ENCODE peak calls at places on chromosomes 16 and 17, in five cellular contexts. Y is NCI-H1436; X is T-helper 17 cell; B is T47D; Z is activated T-cell treated with anti-CD3 and anti-CD28 coated beads, Interleukin-2, amount 50 U/mL, for 1 hour. D is an unnamed sample.

GRCh38 chr17:39813631-39814030 is 50.5 kb downstream of the IKZF3 start:
- DNase-seq in Y (no peak), X (peak; percentile 44), B (no peak), Z (peak; percentile 64), D (no peak)

GRCh38 chr16:55328611-55329569 is 4.9 kb downstream of the IRX6 start:
- DNase-seq in X (no peak), B (no peak), Z (no peak), Y (no peak), D (no peak)

GRCh38 chr17:14784997-14785696 is 480.0 kb downstream of the PMP22 start:
- DNase-seq in Y (no peak), B (no peak), Z (peak; percentile 41), X (no peak), D (no peak)

GRCh38 chr16:68921654-68922053 is 78.3 kb downstream of the TANGO6 start:
- DNase-seq in X (no peak), Y (no peak), B (no peak), Z (no peak), D (no peak)

GRCh38 chr16:87634411-87634810 is 32.1 kb downstream of the JPH3 start:
- DNase-seq in Z (no peak), X (no peak), B (no peak), Y (no peak), D (no peak)

GRCh38 chr17:78541488-78542237 is 35.5 kb downstream of the DNAH17 start:
- DNase-seq in Y (no peak), B (no peak), Z (no peak), X (no peak), D (no peak)

GRCh38 chr16:2663553-2664521 is 18.5 kb upstream of the KCTD5 start:
- DNase-seq in Y (no peak), Z (no peak), X (no peak), B (no peak), D (no peak)

GRCh38 chr17:5516060-5516792 is 29.9 kb downstream of the MIS12 start:
- DNase-seq in Z (no peak), X (no peak), B (no peak), Y (no peak), D (no peak)

GRCh38 chr17:27489045-27489715 is 32.9 kb downstream of the KSR1 start:
- DNase-seq in X (no peak), Z (no peak), B (no peak), Y (no peak), D (no peak)

GRCh38 chr16:85428899-85429775 is 184.0 kb upstream of the GSE1 start:
- DNase-seq in Y (no peak), B (no peak), X (no peak), Z (peak; percentile 16), D (no peak)

GRCh38 chr16:84648595-84649510 is 542 bp downstream of the KLHL36 start:
- DNase-seq in Y (no peak), Z (peak; percentile 67), X (peak; percentile 46), B (peak; percentile 95), D (no peak)

GRCh38 chr16:82756283-82756599 is 129.5 kb downstream of the CDH13 start:
- DNase-seq in X (no peak), B (no peak), Z (no peak), Y (no peak), D (no peak)

GRCh38 chr17:32980230-32980629 is 11.4 kb upstream of the SPACA3 start:
- DNase-seq in Y (no peak), X (no peak), Z (no peak), B (no peak), D (no peak)

GRCh38 chr17:31907342-31907975 is 6.0 kb upstream of the UTP6 start:
- DNase-seq in Y (no peak), Z (no peak), B (no peak), X (no peak), D (no peak)